ENCODE peak calls at places on chromosomes 2 and 18, in five cellular contexts. F is endothelial cell, T is HT-29, H is transverse colon, O is GM12865. L is an unnamed sample.

GRCh38 chr2:20196881-20197204 is 28.1 kb downstream of the SDC1 start:
- DNase-seq in F (no peak), T (no peak), H (no peak), O (no peak), L (no peak)

GRCh38 chr2:231683292-231683898 is 24.9 kb upstream of the PTMA start:
- DNase-seq in F (no peak), T (no peak), H (no peak), O (no peak), L (no peak)

GRCh38 chr2:191791953-191792560 is 54.8 kb downstream of the CAVIN2 start:
- DNase-seq in F (no peak), T (no peak), H (no peak), O (peak; percentile 19), L (no peak)

GRCh38 chr2:224121406-224122067 is 82.5 kb upstream of the SERPINE2 start:
- DNase-seq in F (no peak), T (no peak), H (no peak), O (no peak), L (no peak)

GRCh38 chr2:3039188-3040065 is 338.2 kb downstream of the EIPR1 start:
- DNase-seq in F (no peak), T (no peak), H (no peak), O (no peak), L (no peak)

GRCh38 chr2:17976871-17977746 is 98.6 kb downstream of the KCNS3 start:
- DNase-seq in F (no peak), T (no peak), H (peak; percentile 18), O (no peak), L (no peak)

GRCh38 chr2:109284816-109285215 is 155.8 kb downstream of the SH3RF3 start:
- DNase-seq in F (no peak), T (no peak), H (no peak), O (no peak), L (no peak)

GRCh38 chr2:43818761-43819160 is 19.9 kb downstream of the ABCG5 start:
- DNase-seq in F (no peak), T (peak; percentile 66), H (peak; percentile 77), O (peak; percentile 6), L (no peak)

GRCh38 chr2:84717302-84717701 is 163.6 kb downstream of the TRABD2A start:
- DNase-seq in F (no peak), T (no peak), H (no peak), O (no peak), L (no peak)

GRCh38 chr2:162385516-162385915 is 41.6 kb downstream of the GCA start:
- DNase-seq in F (no peak), T (no peak), H (no peak), O (no peak), L (no peak)

GRCh38 chr2:159895258-159896209 is 97.5 kb upstream of the CD302 start:
- DNase-seq in F (no peak), T (no peak), H (no peak), O (peak; percentile 83), L (no peak)

GRCh38 chr2:224584111-224584764 is 925 bp downstream of the CUL3 start:
- DNase-seq in F (peak; percentile 27), T (peak; percentile 42), H (peak; percentile 36), O (peak; percentile 37), L (no peak)

GRCh38 chr2:39311469-39311868 is 67.7 kb upstream of the CDKL4 start:
- DNase-seq in F (no peak), T (no peak), H (no peak), O (no peak), L (no peak)

GRCh38 chr18:47050468-47050867 is 15.0 kb upstream of the ELOA2 start:
- DNase-seq in F (peak; percentile 29), T (peak; percentile 46), H (no peak), O (peak; percentile 68), L (peak; percentile 3)

GRCh38 chr2:127052771-127053691 is 53.9 kb downstream of the BIN1 start:
- DNase-seq in F (no peak), T (no peak), H (no peak), O (no peak), L (no peak)

GRCh38 chr2:240461471-240462072 is 26.1 kb downstream of the GPC1 start:
- DNase-seq in F (no peak), T (no peak), H (no peak), O (no peak), L (no peak)

GRCh38 chr2:236689393-236689700 is 119.7 kb downstream of the ACKR3 start:
- DNase-seq in F (no peak), T (no peak), H (no peak), O (no peak), L (no peak)

L was measured in T47D.